ENCODE peak calls at places on chromosomes 3 and 15, in seven cellular contexts. V is lung, M is mesendoderm, C is cardiac muscle cell, J is tibial artery, K is fibroblast of lung, W is uterus. X is an unnamed sample.
A peak's percentile ranks its signal among the peaks of the same experiment; 100 is the strongest.

GRCh38 chr3:72152551-72153476 is 367.9 kb upstream of the PROK2 start:
- DNase-seq in C (peak; percentile 92), K (peak; percentile 79), W (peak; percentile 78), M (no peak), V (peak; percentile 66), J (peak; percentile 84), X (peak; percentile 75)

GRCh38 chr15:75725719-75726607 is 13.3 kb upstream of the CSPG4 start:
- DNase-seq in M (no peak), V (no peak), J (peak; percentile 13), C (no peak), K (no peak), W (no peak), X (no peak)

GRCh38 chr15:70604671-70605070 is 158.7 kb downstream of the UACA start:
- DNase-seq in J (no peak), W (no peak), V (peak; percentile 19), M (peak; percentile 53), K (peak; percentile 43), C (peak; percentile 57), X (no peak)

GRCh38 chr3:150365132-150365604 is 42.9 kb upstream of the TSC22D2 start:
- DNase-seq in M (no peak), C (peak; percentile 55), K (peak; percentile 85), W (no peak), J (no peak), V (no peak), X (no peak)

GRCh38 chr3:136979684-136980083 is 21.9 kb downstream of the IL20RB start:
- DNase-seq in K (peak; percentile 55), J (no peak), W (no peak), V (no peak), M (no peak), C (no peak), X (no peak)

GRCh38 chr3:34394978-34395748 is 596.7 kb downstream of the PDCD6IP start:
- DNase-seq in M (peak; percentile 39), C (no peak), W (no peak), J (no peak), K (no peak), V (no peak), X (no peak)

GRCh38 chr15:40354408-40355171 is 3.4 kb upstream of the DISP2 start:
- DNase-seq in J (no peak), W (no peak), M (peak; percentile 60), C (peak; percentile 87), V (no peak), K (peak; percentile 44), X (no peak)

GRCh38 chr3:167913218-167913902 is 177.8 kb downstream of the SERPINI1 start:
- DNase-seq in W (peak; percentile 31), J (no peak), V (no peak), C (peak; percentile 78), K (peak; percentile 43), M (peak; percentile 75), X (no peak)

GRCh38 chr3:124800511-124801374 is 70.5 kb downstream of the UMPS start:
- DNase-seq in C (peak; percentile 90), J (no peak), W (peak; percentile 47), V (no peak), M (no peak), K (peak; percentile 63), X (peak; percentile 83)

GRCh38 chr3:49378249-49378899 is 20.2 kb upstream of the GPX1 start:
- DNase-seq in V (peak; percentile 76), C (peak; percentile 88), J (peak; percentile 35), M (peak; percentile 47), K (peak; percentile 94), W (peak; percentile 47), X (peak; percentile 17)

GRCh38 chr3:16476636-16477035 is 36.9 kb downstream of the RFTN1 start:
- DNase-seq in W (no peak), J (no peak), M (no peak), C (peak; percentile 91), K (peak; percentile 97), V (no peak), X (no peak)

GRCh38 chr3:179149239-179149887 is 1.2 kb downstream of the PIK3CA start:
- DNase-seq in C (peak; percentile 27), M (no peak), W (no peak), J (peak; percentile 32), K (peak; percentile 45), V (peak; percentile 48), X (no peak)

GRCh38 chr3:46713898-46714552 is 3.6 kb downstream of the PRSS50 start:
- DNase-seq in V (no peak), C (no peak), J (peak; percentile 18), W (no peak), M (no peak), K (no peak), X (peak; percentile 6)

GRCh38 chr15:60448668-60449360 is 30.1 kb downstream of the ICE2 start:
- DNase-seq in V (no peak), M (no peak), K (no peak), W (no peak), C (no peak), J (no peak), X (no peak)

GRCh38 chr3:13346481-13347389 is 73.4 kb downstream of the NUP210 start:
- DNase-seq in J (no peak), K (no peak), C (no peak), V (no peak), M (peak; percentile 91), W (no peak), X (no peak)

GRCh38 chr3:14431928-14432834 is 29.8 kb downstream of the SLC6A6 start:
- DNase-seq in M (peak; percentile 95), C (peak; percentile 78), V (peak; percentile 94), W (peak; percentile 48), J (peak; percentile 84), K (peak; percentile 84), X (peak; percentile 85)

GRCh38 chr3:174548841-174549623 is 310.1 kb upstream of the NAALADL2 start:
- DNase-seq in W (no peak), K (no peak), C (no peak), V (no peak), M (no peak), J (no peak), X (no peak)

GRCh38 chr3:127365383-127365782 is 77.5 kb upstream of the PRR20G start:
- DNase-seq in W (no peak), K (no peak), C (no peak), J (no peak), M (no peak), V (no peak), X (no peak)

GRCh38 chr15:41284425-41285177 is 47.8 kb downstream of the OIP5 start:
- DNase-seq in M (peak; percentile 44), K (peak; percentile 24), W (no peak), C (peak; percentile 25), V (no peak), J (peak; percentile 28), X (peak; percentile 32)

GRCh38 chr15:95875141-95875643 is 455.3 kb upstream of the NR2F2 start:
- DNase-seq in K (peak; percentile 64), W (no peak), M (no peak), J (peak; percentile 56), C (peak; percentile 86), V (no peak), X (peak; percentile 29)

GRCh38 chr15:38688761-38689160 is 124.1 kb upstream of the RASGRP1 start:
- DNase-seq in J (no peak), K (no peak), W (no peak), M (no peak), C (no peak), V (no peak), X (no peak)

GRCh38 chr3:177813322-177813721 is 616.0 kb upstream of the TBL1XR1 start:
- DNase-seq in V (peak; percentile 66), M (no peak), W (no peak), J (no peak), K (peak; percentile 72), C (peak; percentile 39), X (no peak)

GRCh38 chr3:159866201-159866746 is 122.4 kb upstream of the IL12A start:
- DNase-seq in J (no peak), M (no peak), C (peak; percentile 40), W (no peak), K (peak; percentile 49), V (no peak), X (no peak)

GRCh38 chr3:63972196-63972595 is 51.1 kb downstream of the PSMD6 start:
- DNase-seq in K (peak; percentile 94), C (peak; percentile 62), M (no peak), V (no peak), J (no peak), W (no peak), X (no peak)

GRCh38 chr3:111603679-111604643 is 8.8 kb upstream of the ZBED2 start:
- DNase-seq in V (no peak), J (no peak), W (no peak), K (no peak), M (no peak), C (no peak), X (no peak)

GRCh38 chr15:70064441-70064840 is 33.3 kb downstream of the TLE3 start:
- DNase-seq in M (no peak), K (peak; percentile 10), C (no peak), J (no peak), V (no peak), W (no peak), X (no peak)

GRCh38 chr3:123605789-123606234 is 21.0 kb upstream of the HACD2 start:
- DNase-seq in V (no peak), C (no peak), W (no peak), M (peak; percentile 87), J (no peak), K (peak; percentile 47), X (no peak)

GRCh38 chr3:157574580-157574979 is 71.4 kb upstream of the VEPH1 start:
- DNase-seq in W (no peak), C (no peak), K (no peak), J (no peak), V (no peak), M (no peak), X (no peak)
- H3K27me3 ChIP-seq in W (no peaks in the 10 kb centered on the region), C (no peaks in the 10 kb centered on the region), K (no peaks in the 10 kb centered on the region), J (no peaks in the 10 kb centered on the region), V (no peaks in the 10 kb centered on the region), M (no peaks in the 10 kb centered on the region), X (no peaks in the 10 kb centered on the region)

GRCh38 chr3:190169877-190170276 is 49.2 kb upstream of the P3H2 start:
- DNase-seq in C (no peak), V (no peak), J (no peak), W (no peak), K (no peak), M (no peak), X (no peak)
- H3K27ac ChIP-seq in C (no peak overlapping the region), V (no peak overlapping the region), J (no peak overlapping the region), W (no peak overlapping the region), K (no peak overlapping the region), M (no peak overlapping the region), X (no peak overlapping the region)

GRCh38 chr15:31372635-31373091 is 46.0 kb downstream of the KLF13 start:
- DNase-seq in C (peak; percentile 93), J (peak; percentile 54), W (peak; percentile 67), K (peak; percentile 62), V (no peak), M (peak; percentile 97), X (peak; percentile 79)
- H3K4me1 ChIP-seq in C (peaks cover 17% of the 10 kb centered on the region), J (no peaks in the 10 kb centered on the region), W (no peaks in the 10 kb centered on the region), K (peaks cover 5% of the 10 kb centered on the region), V (peaks cover 44% of the 10 kb centered on the region), M (peaks cover 13% of the 10 kb centered on the region), X (peaks cover 82% of the 10 kb centered on the region)

DNA sequence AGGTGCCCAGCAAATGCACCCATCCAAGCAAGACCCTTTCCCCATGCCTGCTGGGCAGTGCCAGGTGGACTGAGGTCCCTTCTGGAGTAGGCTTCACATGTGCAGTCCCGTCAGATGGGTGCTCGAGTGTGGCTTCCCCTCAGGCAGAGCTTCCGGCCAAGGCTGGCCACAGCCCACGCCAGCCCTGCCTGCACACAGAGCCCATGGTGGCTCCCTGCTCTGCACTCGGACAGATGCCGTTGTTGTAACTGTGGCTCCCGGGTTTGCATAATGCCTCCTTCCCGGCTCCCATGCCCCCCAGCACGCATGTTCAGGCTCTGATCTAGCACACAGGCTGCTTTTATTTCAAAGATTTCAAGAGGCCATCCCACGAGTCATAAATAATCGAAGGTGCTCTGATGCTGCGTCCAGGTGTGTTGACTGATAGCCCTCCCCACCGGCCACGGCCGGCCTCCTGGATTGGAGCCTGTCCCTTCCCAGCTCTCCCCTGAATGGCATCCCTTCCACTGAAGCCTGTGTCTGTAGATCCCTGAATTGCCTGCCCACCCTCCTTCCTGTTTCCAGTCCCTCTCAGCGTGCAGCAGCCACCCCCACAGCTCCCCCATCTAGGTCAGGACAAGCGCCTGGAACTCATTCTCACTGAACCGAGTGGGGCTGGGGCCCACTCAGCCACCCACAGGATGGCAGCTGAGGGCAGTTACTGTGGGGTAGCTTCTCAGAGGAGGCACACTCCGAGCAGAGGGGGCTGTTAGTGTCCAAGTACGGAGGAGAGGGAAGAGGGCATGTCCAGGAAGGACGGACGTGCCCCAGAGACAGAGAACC is 100.0 kb upstream of the LINGO1 start:
- DNase-seq in C (no peak), W (no peak), K (no peak), M (no peak), V (no peak), J (no peak), X (no peak)
- H3K27me3 ChIP-seq in C (peaks cover 3% of the 10 kb centered on the region), W (no peaks in the 10 kb centered on the region), K (peaks cover 3% of the 10 kb centered on the region), M (no peaks in the 10 kb centered on the region), V (peaks cover 7% of the 10 kb centered on the region), J (no peaks in the 10 kb centered on the region), X (peaks cover 12% of the 10 kb centered on the region)

X was measured in heart right ventricle.